ENCODE peak calls at places on chromosomes 12 and 14, in five cellular contexts. One of them, this sample, is unnamed.

GRCh38 chr12:110403975-110404675 is 617 bp upstream of the ANAPC7 start:
- DNase-seq in mucosa of descending colon: peak
- DNase-seq in CD8-positive, alpha-beta memory T cell: peak
- DNase-seq in dorsolateral prefrontal cortex: peak
- DNase-seq in RWPE2: no peak
- DNase-seq in this sample: peak

GRCh38 chr12:119868992-119869391 is 8.1 kb downstream of the CIT start:
- DNase-seq in mucosa of descending colon: no peak
- DNase-seq in CD8-positive, alpha-beta memory T cell: no peak
- DNase-seq in dorsolateral prefrontal cortex: no peak
- DNase-seq in RWPE2: no peak
- DNase-seq in this sample: no peak

GRCh38 chr12:108508243-108508642 is 6.8 kb upstream of the FICD start:
- DNase-seq in mucosa of descending colon: no peak
- DNase-seq in CD8-positive, alpha-beta memory T cell: no peak
- DNase-seq in dorsolateral prefrontal cortex: no peak
- DNase-seq in RWPE2: no peak
- DNase-seq in this sample: no peak

GRCh38 chr12:1836854-1837411 is 16.6 kb downstream of the LRTM2 start:
- DNase-seq in mucosa of descending colon: no peak
- DNase-seq in CD8-positive, alpha-beta memory T cell: no peak
- DNase-seq in dorsolateral prefrontal cortex: peak
- DNase-seq in RWPE2: peak
- DNase-seq in this sample: peak

GRCh38 chr14:42980419-42980818 is 1373.7 kb downstream of the LRFN5 start:
- DNase-seq in mucosa of descending colon: no peak
- DNase-seq in CD8-positive, alpha-beta memory T cell: no peak
- DNase-seq in dorsolateral prefrontal cortex: no peak
- DNase-seq in RWPE2: no peak
- DNase-seq in this sample: no peak

GRCh38 chr12:130511285-130511684 is 173.6 kb downstream of the PIWIL1 start:
- DNase-seq in mucosa of descending colon: no peak
- DNase-seq in CD8-positive, alpha-beta memory T cell: no peak
- DNase-seq in dorsolateral prefrontal cortex: no peak
- DNase-seq in RWPE2: no peak
- DNase-seq in this sample: no peak

GRCh38 chr14:70619708-70620107 is 19.3 kb upstream of the MED6 start:
- DNase-seq in mucosa of descending colon: no peak
- DNase-seq in CD8-positive, alpha-beta memory T cell: no peak
- DNase-seq in dorsolateral prefrontal cortex: no peak
- DNase-seq in RWPE2: no peak
- DNase-seq in this sample: no peak

GRCh38 chr12:2686280-2686646 is 108.5 kb upstream of the FKBP4 start:
- DNase-seq in mucosa of descending colon: no peak
- DNase-seq in CD8-positive, alpha-beta memory T cell: no peak
- DNase-seq in dorsolateral prefrontal cortex: no peak
- DNase-seq in RWPE2: no peak
- DNase-seq in this sample: no peak

GRCh38 chr14:30369531-30370180 is 189.3 kb upstream of the G2E3 start:
- DNase-seq in mucosa of descending colon: no peak
- DNase-seq in CD8-positive, alpha-beta memory T cell: no peak
- DNase-seq in dorsolateral prefrontal cortex: no peak
- DNase-seq in RWPE2: no peak
- DNase-seq in this sample: no peak

GRCh38 chr14:101601603-101602465 is 40.5 kb downstream of the DIO3 start:
- DNase-seq in mucosa of descending colon: no peak
- DNase-seq in CD8-positive, alpha-beta memory T cell: no peak
- DNase-seq in dorsolateral prefrontal cortex: peak
- DNase-seq in RWPE2: peak
- DNase-seq in this sample: no peak

DNA sequence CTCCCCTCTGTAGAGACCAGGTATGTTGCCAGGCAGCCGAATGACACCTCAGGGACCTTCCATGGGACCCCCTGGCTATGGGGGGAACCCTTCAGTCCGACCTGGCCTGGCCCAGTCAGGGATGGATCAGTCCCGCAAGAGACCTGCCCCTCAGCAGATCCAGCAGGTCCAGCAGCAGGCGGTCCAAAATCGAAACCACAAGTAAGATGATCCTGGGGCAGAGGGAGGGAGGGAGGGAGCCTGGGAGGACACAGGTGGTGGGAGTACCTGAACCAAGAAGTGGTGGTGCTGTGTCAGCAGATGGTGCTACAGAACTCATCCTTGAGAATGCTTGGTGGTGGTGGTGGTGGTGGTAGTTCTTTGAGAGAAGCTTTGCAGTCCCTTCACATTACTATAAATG is 1.0 kb downstream of the SMARCD1 start:
- DNase-seq in mucosa of descending colon: no peak
- DNase-seq in CD8-positive, alpha-beta memory T cell: no peak
- DNase-seq in dorsolateral prefrontal cortex: no peak
- DNase-seq in RWPE2: no peak
- DNase-seq in this sample: no peak
- H3K4me3 ChIP-seq in mucosa of descending colon: no peak
- H3K4me3 ChIP-seq in CD8-positive, alpha-beta memory T cell: peak
- H3K4me3 ChIP-seq in dorsolateral prefrontal cortex: peak
- H3K4me3 ChIP-seq in RWPE2: peak
- H3K4me3 ChIP-seq in this sample: no peak

GRCh38 chr12:63790608-63790945 is 10.9 kb downstream of the RXYLT1 start:
- DNase-seq in mucosa of descending colon: no peak
- DNase-seq in CD8-positive, alpha-beta memory T cell: no peak
- DNase-seq in dorsolateral prefrontal cortex: no peak
- DNase-seq in RWPE2: no peak
- DNase-seq in this sample: no peak

GRCh38 chr12:63792333-63792732 is 12.6 kb downstream of the RXYLT1 start:
- DNase-seq in mucosa of descending colon: no peak
- DNase-seq in CD8-positive, alpha-beta memory T cell: no peak
- DNase-seq in dorsolateral prefrontal cortex: no peak
- DNase-seq in RWPE2: no peak
- DNase-seq in this sample: no peak

GRCh38 chr12:63782466-63782865 is 2.8 kb downstream of the RXYLT1 start:
- DNase-seq in mucosa of descending colon: no peak
- DNase-seq in CD8-positive, alpha-beta memory T cell: no peak
- DNase-seq in dorsolateral prefrontal cortex: no peak
- DNase-seq in RWPE2: no peak
- DNase-seq in this sample: no peak

DNA sequence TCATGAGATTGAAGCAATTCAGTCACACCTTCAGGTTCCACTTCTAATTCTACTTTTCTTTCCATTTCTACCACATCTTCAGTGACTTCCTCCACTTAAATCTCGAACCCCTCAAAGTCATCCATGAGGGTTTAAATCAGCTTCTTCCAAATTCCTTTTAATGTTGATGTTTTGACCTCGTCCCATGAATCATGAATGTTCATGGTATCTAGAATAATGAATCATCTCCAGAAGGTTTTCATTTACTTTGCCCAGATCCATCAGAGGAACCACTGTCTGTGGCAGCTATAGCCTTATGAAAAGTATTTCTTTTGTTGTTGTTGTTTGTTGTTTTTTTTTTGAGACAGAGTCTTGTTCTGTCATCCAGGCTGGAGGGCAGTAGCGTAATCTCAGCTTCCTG is 7.6 kb downstream of the RXYLT1 start:
- DNase-seq in mucosa of descending colon: no peak
- DNase-seq in CD8-positive, alpha-beta memory T cell: no peak
- DNase-seq in dorsolateral prefrontal cortex: no peak
- DNase-seq in RWPE2: no peak
- DNase-seq in this sample: no peak
- H3K4me3 ChIP-seq in mucosa of descending colon: no peak
- H3K4me3 ChIP-seq in CD8-positive, alpha-beta memory T cell: no peak
- H3K4me3 ChIP-seq in dorsolateral prefrontal cortex: no peak
- H3K4me3 ChIP-seq in RWPE2: no peak
- H3K4me3 ChIP-seq in this sample: no peak

GRCh38 chr12:47811581-47812484 is 7.9 kb downstream of the HDAC7 start:
- DNase-seq in mucosa of descending colon: peak
- DNase-seq in CD8-positive, alpha-beta memory T cell: no peak
- DNase-seq in dorsolateral prefrontal cortex: no peak
- DNase-seq in RWPE2: no peak
- DNase-seq in this sample: no peak
- H3K4me3 ChIP-seq in mucosa of descending colon: no peak
- H3K4me3 ChIP-seq in CD8-positive, alpha-beta memory T cell: peak
- H3K4me3 ChIP-seq in dorsolateral prefrontal cortex: peak
- H3K4me3 ChIP-seq in RWPE2: no peak
- H3K4me3 ChIP-seq in this sample: peak

GRCh38 chr12:48881652-48882324 is 16.1 kb upstream of the RND1 start:
- DNase-seq in mucosa of descending colon: no peak
- DNase-seq in CD8-positive, alpha-beta memory T cell: no peak
- DNase-seq in dorsolateral prefrontal cortex: no peak
- DNase-seq in RWPE2: no peak
- DNase-seq in this sample: no peak
- H3K4me3 ChIP-seq in mucosa of descending colon: no peak
- H3K4me3 ChIP-seq in CD8-positive, alpha-beta memory T cell: no peak
- H3K4me3 ChIP-seq in dorsolateral prefrontal cortex: no peak
- H3K4me3 ChIP-seq in RWPE2: no peak
- H3K4me3 ChIP-seq in this sample: no peak

GRCh38 chr14:77036484-77037337 is 8.2 kb upstream of the IRF2BPL start:
- DNase-seq in mucosa of descending colon: no peak
- DNase-seq in CD8-positive, alpha-beta memory T cell: no peak
- DNase-seq in dorsolateral prefrontal cortex: no peak
- DNase-seq in RWPE2: no peak
- DNase-seq in this sample: no peak

GRCh38 chr14:77039285-77040058 is 11.0 kb upstream of the IRF2BPL start:
- DNase-seq in mucosa of descending colon: no peak
- DNase-seq in CD8-positive, alpha-beta memory T cell: no peak
- DNase-seq in dorsolateral prefrontal cortex: no peak
- DNase-seq in RWPE2: no peak
- DNase-seq in this sample: no peak

GRCh38 chr14:77040059-77040308 is 11.5 kb upstream of the IRF2BPL start:
- DNase-seq in mucosa of descending colon: no peak
- DNase-seq in CD8-positive, alpha-beta memory T cell: no peak
- DNase-seq in dorsolateral prefrontal cortex: no peak
- DNase-seq in RWPE2: no peak
- DNase-seq in this sample: no peak

GRCh38 chr14:77037338-77037782 is 8.9 kb upstream of the IRF2BPL start:
- DNase-seq in mucosa of descending colon: no peak
- DNase-seq in CD8-positive, alpha-beta memory T cell: no peak
- DNase-seq in dorsolateral prefrontal cortex: no peak
- DNase-seq in RWPE2: no peak
- DNase-seq in this sample: no peak

DNA sequence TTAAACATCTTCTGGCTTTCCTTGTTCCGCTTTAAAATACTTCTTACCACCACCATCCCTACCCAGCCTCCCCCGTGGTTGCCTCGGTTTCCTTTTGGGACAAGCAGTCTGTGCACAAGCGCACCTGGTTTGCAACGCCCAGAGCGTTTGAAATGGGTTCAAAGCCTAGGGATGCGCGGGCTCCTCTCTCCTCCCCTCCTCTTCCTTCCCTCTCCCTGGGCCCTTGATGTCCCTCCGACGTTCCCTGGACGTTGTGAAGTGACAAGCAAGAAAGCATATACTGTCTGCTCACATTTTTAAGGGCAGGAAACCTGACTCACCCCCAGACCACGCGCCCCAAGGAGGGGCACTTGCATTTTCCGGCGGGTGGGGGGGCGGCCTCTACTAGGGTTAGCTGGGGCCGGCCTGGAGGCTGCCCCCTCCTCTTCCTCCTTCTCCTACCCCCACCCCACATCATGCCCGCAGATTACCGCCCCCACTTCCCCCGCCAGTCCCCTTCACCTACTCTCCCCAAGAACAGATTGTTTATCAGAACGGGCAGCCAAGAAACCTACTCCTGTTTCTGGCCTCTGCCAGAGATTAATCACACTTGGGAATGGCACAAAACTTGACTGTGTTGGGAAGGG is 9.5 kb upstream of the IRF2BPL start:
- DNase-seq in mucosa of descending colon: no peak
- DNase-seq in CD8-positive, alpha-beta memory T cell: no peak
- DNase-seq in dorsolateral prefrontal cortex: no peak
- DNase-seq in RWPE2: no peak
- DNase-seq in this sample: no peak
- H3K4me3 ChIP-seq in mucosa of descending colon: no peak
- H3K4me3 ChIP-seq in CD8-positive, alpha-beta memory T cell: peak
- H3K4me3 ChIP-seq in dorsolateral prefrontal cortex: peak
- H3K4me3 ChIP-seq in RWPE2: no peak
- H3K4me3 ChIP-seq in this sample: peak

GRCh38 chr12:52082026-52082667 is 2.6 kb downstream of the SMIM41 start:
- DNase-seq in mucosa of descending colon: peak
- DNase-seq in CD8-positive, alpha-beta memory T cell: no peak
- DNase-seq in dorsolateral prefrontal cortex: no peak
- DNase-seq in RWPE2: no peak
- DNase-seq in this sample: no peak

GRCh38 chr12:52078276-52078675 is 1.2 kb upstream of the SMIM41 start:
- DNase-seq in mucosa of descending colon: no peak
- DNase-seq in CD8-positive, alpha-beta memory T cell: no peak
- DNase-seq in dorsolateral prefrontal cortex: no peak
- DNase-seq in RWPE2: no peak
- DNase-seq in this sample: no peak

GRCh38 chr12:52080403-52081201 is 1.1 kb downstream of the SMIM41 start:
- DNase-seq in mucosa of descending colon: no peak
- DNase-seq in CD8-positive, alpha-beta memory T cell: no peak
- DNase-seq in dorsolateral prefrontal cortex: no peak
- DNase-seq in RWPE2: no peak
- DNase-seq in this sample: no peak

GRCh38 chr12:52081263-52081733 is 1.8 kb downstream of the SMIM41 start:
- DNase-seq in mucosa of descending colon: no peak
- DNase-seq in CD8-positive, alpha-beta memory T cell: peak
- DNase-seq in dorsolateral prefrontal cortex: no peak
- DNase-seq in RWPE2: no peak
- DNase-seq in this sample: no peak

GRCh38 chr12:52079576-52080402 is at the start of gene SMIM41:
- DNase-seq in mucosa of descending colon: no peak
- DNase-seq in CD8-positive, alpha-beta memory T cell: no peak
- DNase-seq in dorsolateral prefrontal cortex: no peak
- DNase-seq in RWPE2: no peak
- DNase-seq in this sample: no peak
- H3K4me3 ChIP-seq in mucosa of descending colon: no peak
- H3K4me3 ChIP-seq in CD8-positive, alpha-beta memory T cell: no peak
- H3K4me3 ChIP-seq in dorsolateral prefrontal cortex: no peak
- H3K4me3 ChIP-seq in RWPE2: no peak
- H3K4me3 ChIP-seq in this sample: no peak

GRCh38 chr12:16606201-16606849 is 363 bp upstream of the LMO3 start:
- DNase-seq in mucosa of descending colon: peak
- DNase-seq in CD8-positive, alpha-beta memory T cell: no peak
- DNase-seq in dorsolateral prefrontal cortex: no peak
- DNase-seq in RWPE2: no peak
- DNase-seq in this sample: no peak

GRCh38 chr12:16608346-16608745 is 2.4 kb upstream of the LMO3 start:
- DNase-seq in mucosa of descending colon: no peak
- DNase-seq in CD8-positive, alpha-beta memory T cell: no peak
- DNase-seq in dorsolateral prefrontal cortex: no peak
- DNase-seq in RWPE2: no peak
- DNase-seq in this sample: no peak

GRCh38 chr12:16606936-16607335 is 974 bp upstream of the LMO3 start:
- DNase-seq in mucosa of descending colon: no peak
- DNase-seq in CD8-positive, alpha-beta memory T cell: no peak
- DNase-seq in dorsolateral prefrontal cortex: no peak
- DNase-seq in RWPE2: no peak
- DNase-seq in this sample: no peak

GRCh38 chr12:16609140-16609539 is 3.2 kb upstream of the LMO3 start:
- DNase-seq in mucosa of descending colon: no peak
- DNase-seq in CD8-positive, alpha-beta memory T cell: no peak
- DNase-seq in dorsolateral prefrontal cortex: no peak
- DNase-seq in RWPE2: no peak
- DNase-seq in this sample: no peak

GRCh38 chr12:16607895-16608294 is 1.9 kb upstream of the LMO3 start:
- DNase-seq in mucosa of descending colon: no peak
- DNase-seq in CD8-positive, alpha-beta memory T cell: no peak
- DNase-seq in dorsolateral prefrontal cortex: no peak
- DNase-seq in RWPE2: no peak
- DNase-seq in this sample: no peak
- H3K4me3 ChIP-seq in mucosa of descending colon: no peak
- H3K4me3 ChIP-seq in CD8-positive, alpha-beta memory T cell: no peak
- H3K4me3 ChIP-seq in dorsolateral prefrontal cortex: peak
- H3K4me3 ChIP-seq in RWPE2: no peak
- H3K4me3 ChIP-seq in this sample: no peak